ENCODE peak calls at places on chromosomes 12 and 14, in eight cellular contexts. T, C, J, E, K, Z, R and Y are unnamed samples.

GRCh38 chr12:46774011-46774633 is 51.7 kb downstream of the SLC38A4 start:
- DNase-seq in J (peak), K (peak), R (no peak), C (peak), Z (no peak), T (no peak), E (no peak), Y (peak)

GRCh38 chr14:96088911-96089310 is 49.7 kb downstream of the C14orf132 start:
- DNase-seq in Z (no peak), C (no peak), R (no peak), K (no peak), E (no peak), T (peak), J (no peak), Y (no peak)

GRCh38 chr12:25960176-25960575 is 1.7 kb downstream of the RASSF8 start:
- DNase-seq in C (peak), T (no peak), E (no peak), K (no peak), Z (no peak), J (no peak), R (no peak), Y (peak)

GRCh38 chr14:68487805-68488590 is 304.9 kb downstream of the ZFP36L1 start:
- DNase-seq in E (no peak), J (no peak), C (no peak), T (no peak), K (peak), R (no peak), Z (no peak), Y (peak)

GRCh38 chr12:26813812-26814211 is 19.2 kb downstream of the ITPR2 start:
- DNase-seq in R (no peak), K (no peak), E (no peak), T (no peak), Z (no peak), J (no peak), C (no peak), Y (no peak)

GRCh38 chr14:81594012-81594411 is 60.4 kb upstream of the SEL1L start:
- DNase-seq in J (no peak), Z (no peak), K (no peak), R (no peak), C (peak), T (peak), E (no peak), Y (no peak)

GRCh38 chr14:71482701-71483100 is 449.5 kb upstream of the RGS6 start:
- DNase-seq in K (no peak), C (no peak), T (no peak), E (no peak), R (no peak), J (no peak), Z (no peak), Y (peak)

GRCh38 chr12:131836714-131837397 is 8.7 kb downstream of the MMP17 start:
- DNase-seq in Z (no peak), J (no peak), T (no peak), E (no peak), K (no peak), R (no peak), C (no peak), Y (no peak)

GRCh38 chr12:104588048-104588942 is 131.5 kb downstream of the CHST11 start:
- DNase-seq in T (no peak), K (no peak), J (peak), E (no peak), R (no peak), Z (no peak), C (peak), Y (peak)

GRCh38 chr12:132153501-132154340 is 9.5 kb downstream of the NOC4L start:
- DNase-seq in R (peak), J (no peak), T (peak), K (peak), C (peak), Z (peak), E (peak), Y (peak)

GRCh38 chr12:50579757-50580267 is 75.0 kb downstream of the DIP2B start:
- DNase-seq in T (no peak), Z (no peak), K (no peak), C (no peak), R (no peak), J (no peak), E (no peak), Y (peak)

GRCh38 chr12:124442281-124442680 is 125.1 kb downstream of the NCOR2 start:
- DNase-seq in E (no peak), C (no peak), K (no peak), T (no peak), J (no peak), R (no peak), Z (no peak), Y (no peak)

GRCh38 chr12:42426733-42427132 is 100.8 kb downstream of the PPHLN1 start:
- DNase-seq in J (peak), C (peak), T (no peak), Z (no peak), E (peak), K (no peak), R (no peak), Y (peak)

GRCh38 chr14:50039734-50040400 is 76.5 kb downstream of the VCPKMT start:
- DNase-seq in T (peak), C (no peak), K (no peak), E (no peak), R (peak), Z (no peak), J (no peak), Y (peak)

GRCh38 chr12:5012337-5012736 is 31.3 kb upstream of the KCNA5 start:
- DNase-seq in J (no peak), K (no peak), R (peak), E (no peak), Z (no peak), T (no peak), C (no peak), Y (no peak)